ENCODE peak calls at places on chromosomes 2 and 18, in six cellular contexts. X is WERI-Rb-1; F is activated naive CD4-positive, alpha-beta T cell treated with anti-CD3 and anti-CD28 coated beads for 36 hours; K is mucosa of gallbladder; A is fibroblast of pulmonary artery; O is stimulated activated CD8-positive, alpha-beta memory T cell treated with anti-CD3 and anti-CD28 coated beads, Interleukin-7, amount 100 ng/mL, for 1 hour. C is an unnamed sample.

GRCh38 chr2:222451270-222451674 is 26.9 kb downstream of the SGPP2 start:
- DNase-seq in F (no peak), A (no peak), O (no peak), X (peak; percentile 63), K (no peak), C (peak; percentile 18)

GRCh38 chr18:44679056-44679911 is 1.4 kb upstream of the SETBP1 start:
- DNase-seq in A (peak; percentile 89), F (peak; percentile 83), O (peak; percentile 34), K (peak; percentile 89), X (peak; percentile 83), C (peak; percentile 83)

GRCh38 chr2:234494361-234495075 is 2.4 kb downstream of the ARL4C start:
- DNase-seq in F (no peak), O (no peak), A (peak; percentile 65), X (no peak), K (no peak), C (no peak)

GRCh38 chr18:14086459-14087231 is 45.6 kb downstream of the ZNF519 start:
- DNase-seq in A (peak; percentile 49), X (peak; percentile 32), K (no peak), F (peak; percentile 22), O (no peak), C (peak; percentile 30)

GRCh38 chr18:56162871-56163270 is 475.5 kb downstream of the TXNL1 start:
- DNase-seq in X (no peak), O (no peak), F (no peak), K (no peak), A (peak; percentile 32), C (no peak)

GRCh38 chr18:68494802-68495560 is 219.9 kb downstream of the TMX3 start:
- DNase-seq in A (peak; percentile 96), O (no peak), K (peak; percentile 30), F (no peak), X (no peak), C (no peak)

GRCh38 chr2:109318150-109318948 is 189.3 kb downstream of the SH3RF3 start:
- DNase-seq in A (peak; percentile 96), O (no peak), K (peak; percentile 71), X (no peak), F (no peak), C (no peak)

GRCh38 chr2:54254180-54254579 is 1.8 kb downstream of the TSPYL6 start:
- DNase-seq in A (no peak), F (no peak), K (no peak), O (no peak), X (no peak), C (no peak)

GRCh38 chr2:230905448-230906430 is 19.3 kb downstream of the GPR55 start:
- DNase-seq in F (peak; percentile 97), A (no peak), K (no peak), X (no peak), O (peak; percentile 64), C (peak; percentile 4)

GRCh38 chr2:148253716-148254115 is 232.8 kb downstream of the MBD5 start:
- DNase-seq in F (no peak), O (no peak), K (no peak), X (no peak), A (peak; percentile 14), C (no peak)

GRCh38 chr2:215619022-215619958 is 183.4 kb upstream of the FN1 start:
- DNase-seq in K (no peak), A (peak; percentile 88), F (peak; percentile 61), O (no peak), X (peak; percentile 61), C (no peak)

GRCh38 chr2:124112255-124112654 is 87.2 kb downstream of the CNTNAP5 start:
- DNase-seq in K (no peak), A (peak; percentile 22), X (no peak), O (no peak), F (no peak), C (no peak)

GRCh38 chr18:57110295-57110694 is 36.6 kb upstream of the BOD1L2 start:
- DNase-seq in A (no peak), O (no peak), X (no peak), K (no peak), F (no peak), C (no peak)

GRCh38 chr2:231361701-231362588 is 33.6 kb upstream of the B3GNT7 start:
- DNase-seq in X (no peak), F (peak; percentile 21), K (no peak), A (no peak), O (no peak), C (no peak)

GRCh38 chr2:85750509-85751299 is 3.1 kb upstream of the ATOH8 start:
- DNase-seq in K (peak; percentile 76), F (peak; percentile 76), O (no peak), X (peak; percentile 81), A (peak; percentile 69), C (peak; percentile 75)

GRCh38 chr18:58024139-58024538 is 19.9 kb upstream of the NEDD4L start:
- DNase-seq in X (peak; percentile 16), A (no peak), F (no peak), O (no peak), K (peak; percentile 18), C (no peak)

GRCh38 chr2:235568431-235568830 is 74.6 kb downstream of the AGAP1 start:
- DNase-seq in X (no peak), F (no peak), K (no peak), O (no peak), A (no peak), C (no peak)

GRCh38 chr2:120876526-120877280 is 141.0 kb downstream of the GLI2 start:
- DNase-seq in F (no peak), A (no peak), X (no peak), O (no peak), K (no peak), C (no peak)

GRCh38 chr2:107932986-107933385 is 53.3 kb upstream of the SLC5A7 start:
- DNase-seq in K (no peak), F (no peak), X (no peak), A (peak; percentile 27), O (no peak), C (no peak)

GRCh38 chr2:160868891-160869290 is 291.3 kb upstream of the TANK start:
- DNase-seq in O (no peak), K (no peak), F (no peak), A (peak; percentile 29), X (no peak), C (no peak)

GRCh38 chr2:65343381-65343780 is 89.0 kb downstream of the SPRED2 start:
- DNase-seq in X (no peak), A (no peak), K (no peak), F (no peak), O (no peak), C (no peak)

GRCh38 chr2:11974573-11974972 is 228.1 kb downstream of the LPIN1 start:
- DNase-seq in X (no peak), K (no peak), O (no peak), F (no peak), A (no peak), C (no peak)

GRCh38 chr2:207813221-207813916 is 43.7 kb upstream of the FZD5 start:
- DNase-seq in O (no peak), F (no peak), X (no peak), A (no peak), K (no peak), C (no peak)